ENCODE peak calls at places on chromosomes 7 and 10, in eight cellular contexts. E is HepG2, V is endothelial cell of umbilical vein, G is HCT116, D is stomach, J is vagina, N is prostate gland, K is breast epithelium. S is an unnamed sample. For H3K4me1, the result is how much of the 10 kb centered on the place peaks cover.

GRCh38 chr7:128164061-128164954 is 76.8 kb upstream of the LEP start:
- DNase-seq in D (no peak), J (peak), G (peak), K (no peak), V (no peak), E (no peak), N (no peak), S (no peak)

GRCh38 chr7:148694631-148695030 is 4.1 kb upstream of the CUL1 start:
- DNase-seq in K (no peak), N (no peak), G (no peak), V (no peak), J (no peak), E (no peak), D (no peak), S (no peak)

GRCh38 chr10:69730251-69731156 is 71.2 kb upstream of the COL13A1 start:
- DNase-seq in V (no peak), J (no peak), G (no peak), E (no peak), K (no peak), D (no peak), N (no peak), S (no peak)

GRCh38 chr10:101578192-101578591 is 9.9 kb downstream of the POLL start:
- DNase-seq in K (no peak), E (no peak), J (no peak), D (no peak), V (no peak), N (no peak), G (no peak), S (no peak)

GRCh38 chr7:44384586-44385383 is 59.4 kb upstream of the CAMK2B start:
- DNase-seq in D (peak), N (no peak), J (peak), E (no peak), V (no peak), K (peak), G (no peak), S (peak)

GRCh38 chr7:137882261-137882668 is 35.5 kb upstream of the DGKI start:
- DNase-seq in V (peak), E (no peak), D (no peak), G (peak), N (no peak), J (no peak), K (no peak), S (no peak)

GRCh38 chr7:33155811-33156210 is 26.4 kb downstream of the BBS9 start:
- DNase-seq in N (no peak), J (no peak), K (no peak), E (no peak), D (no peak), V (no peak), G (no peak), S (no peak)

GRCh38 chr7:27182861-27183681 is 2.0 kb downstream of the HOXA11 start:
- DNase-seq in N (no peak), V (peak), D (peak), G (no peak), K (peak), E (no peak), J (no peak), S (peak)

GRCh38 chr7:143947111-143947510 is 7.5 kb upstream of the OR2F1 start:
- DNase-seq in K (no peak), E (no peak), G (no peak), D (no peak), J (no peak), N (no peak), V (no peak), S (no peak)

GRCh38 chr7:83550100-83550499 is 98.8 kb downstream of the SEMA3E start:
- DNase-seq in J (no peak), E (no peak), D (no peak), N (no peak), K (no peak), V (no peak), G (no peak), S (no peak)

GRCh38 chr7:106365252-106366005 is 80.6 kb upstream of the NAMPT start:
- DNase-seq in N (no peak), J (no peak), V (no peak), G (no peak), K (no peak), D (peak), E (no peak), S (peak)

GRCh38 chr10:75662715-75663114 is 231.3 kb downstream of the LRMDA start:
- DNase-seq in J (no peak), D (no peak), K (no peak), V (no peak), G (no peak), E (no peak), N (peak), S (no peak)

GRCh38 chr10:108348215-108348614 is 1183.7 kb upstream of the SORCS1 start:
- DNase-seq in J (no peak), V (no peak), N (no peak), D (no peak), G (no peak), K (no peak), E (no peak), S (no peak)

GRCh38 chr10:50511512-50512213 is 112.1 kb downstream of the SGMS1 start:
- DNase-seq in N (no peak), J (no peak), E (peak), G (peak), D (no peak), V (peak), K (no peak), S (no peak)

GRCh38 chr7:142883571-142884284 is 1.8 kb downstream of the TRPV6 start:
- DNase-seq in K (no peak), J (peak), V (no peak), G (no peak), N (no peak), D (no peak), E (no peak), S (no peak)

GRCh38 chr7:27972272-27972671 is 208.3 kb downstream of the JAZF1 start:
- DNase-seq in N (no peak), V (no peak), J (no peak), K (no peak), D (no peak), G (no peak), E (no peak), S (no peak)

GRCh38 chr7:152904698-152905097 is 145.1 kb downstream of the ACTR3B start:
- DNase-seq in E (no peak), J (no peak), N (no peak), G (no peak), D (no peak), K (no peak), V (no peak), S (no peak)

GRCh38 chr10:77794256-77795142 is 132.1 kb downstream of the DLG5 start:
- DNase-seq in N (no peak), D (no peak), G (no peak), E (no peak), V (no peak), J (no peak), K (no peak), S (peak)

GRCh38 chr10:24007359-24007758 is 201.6 kb upstream of the KIAA1217 start:
- DNase-seq in E (no peak), D (no peak), K (no peak), G (no peak), N (no peak), V (no peak), J (no peak), S (no peak)

GRCh38 chr7:64114791-64115190 is 69.6 kb downstream of the ZNF727 start:
- DNase-seq in D (no peak), K (no peak), G (no peak), N (no peak), V (no peak), E (no peak), J (no peak), S (no peak)

GRCh38 chr10:5988336-5988920 is 11.1 kb upstream of the IL15RA start:
- DNase-seq in G (no peak), E (no peak), J (no peak), N (no peak), V (no peak), D (no peak), K (no peak), S (no peak)

GRCh38 chr10:5527332-5528200 is 2.8 kb downstream of the CALML3 start:
- DNase-seq in V (no peak), J (no peak), E (peak), K (peak), G (no peak), N (no peak), D (peak), S (peak)

GRCh38 chr10:34434119-34434594 is 380.9 kb downstream of the PARD3 start:
- DNase-seq in J (no peak), E (no peak), V (peak), K (no peak), N (no peak), D (no peak), G (no peak), S (no peak)

GRCh38 chr10:94430705-94431104 is 28.4 kb downstream of the TBC1D12 start:
- DNase-seq in V (no peak), K (no peak), N (no peak), G (no peak), E (no peak), D (no peak), J (no peak), S (no peak)

GRCh38 chr7:42285383-42285824 is 48.4 kb upstream of the GLI3 start:
- DNase-seq in E (no peak), J (no peak), D (no peak), G (no peak), N (no peak), K (no peak), V (no peak), S (no peak)

GRCh38 chr7:108340856-108341411 is 115.3 kb downstream of the NRCAM start:
- DNase-seq in E (peak), V (no peak), K (no peak), G (no peak), N (peak), D (peak), J (no peak), S (no peak)

GRCh38 chr10:93334901-93335312 is 147.2 kb downstream of the MYOF start:
- DNase-seq in V (no peak), N (no peak), D (no peak), K (no peak), E (no peak), J (no peak), G (peak), S (no peak)

GRCh38 chr7:144738708-144739314 is 97.0 kb downstream of the TPK1 start:
- DNase-seq in V (peak), E (peak), J (no peak), N (peak), G (peak), D (no peak), K (no peak), S (no peak)

GRCh38 chr10:84088626-84089025 is 50.7 kb upstream of the GHITM start:
- DNase-seq in D (no peak), J (no peak), K (no peak), E (no peak), V (no peak), N (no peak), G (no peak), S (no peak)

DNA sequence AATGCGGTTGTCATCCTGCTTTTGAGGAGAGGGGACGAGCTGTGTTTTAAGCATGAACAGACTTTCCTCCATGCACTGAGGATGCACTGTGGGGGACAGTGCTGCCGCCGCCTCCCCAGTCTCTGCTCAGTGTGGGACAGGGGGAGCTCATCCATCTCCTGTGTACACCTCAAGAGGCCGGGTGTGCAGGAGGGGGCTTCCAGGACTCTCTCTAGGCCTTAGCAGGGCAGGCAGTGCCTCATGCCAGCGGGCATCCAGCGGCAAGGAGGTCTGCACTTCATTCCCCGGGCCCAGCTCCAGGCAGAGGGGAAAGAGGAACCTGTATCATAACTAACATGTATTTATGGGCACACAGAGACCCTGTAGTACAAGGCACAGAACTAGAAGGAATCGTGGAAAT is 89.7 kb downstream of the DIP2C start:
- DNase-seq in K (no peak), G (no peak), D (no peak), N (no peak), E (no peak), V (no peak), J (no peak), S (no peak)
- H3K4me1 ChIP-seq in K (under half), G (under half), D (under half), N (under half), E (under half), V (under half), J (under half), S (under half)

GRCh38 chr7:47759056-47759706 is 177.3 kb upstream of the TNS3 start:
- DNase-seq in V (no peak), N (no peak), K (no peak), D (no peak), E (no peak), J (no peak), G (peak), S (no peak)

GRCh38 chr7:47758546-47758945 is 176.6 kb upstream of the TNS3 start:
- DNase-seq in K (no peak), J (no peak), D (no peak), G (no peak), N (no peak), V (no peak), E (no peak), S (no peak)

GRCh38 chr7:47762207-47762606 is 180.3 kb upstream of the TNS3 start:
- DNase-seq in K (no peak), J (no peak), D (no peak), G (no peak), E (no peak), N (no peak), V (no peak), S (no peak)

GRCh38 chr7:47755248-47755647 is 173.3 kb upstream of the TNS3 start:
- DNase-seq in V (no peak), J (no peak), D (no peak), E (no peak), N (no peak), K (no peak), G (no peak), S (no peak)

DNA sequence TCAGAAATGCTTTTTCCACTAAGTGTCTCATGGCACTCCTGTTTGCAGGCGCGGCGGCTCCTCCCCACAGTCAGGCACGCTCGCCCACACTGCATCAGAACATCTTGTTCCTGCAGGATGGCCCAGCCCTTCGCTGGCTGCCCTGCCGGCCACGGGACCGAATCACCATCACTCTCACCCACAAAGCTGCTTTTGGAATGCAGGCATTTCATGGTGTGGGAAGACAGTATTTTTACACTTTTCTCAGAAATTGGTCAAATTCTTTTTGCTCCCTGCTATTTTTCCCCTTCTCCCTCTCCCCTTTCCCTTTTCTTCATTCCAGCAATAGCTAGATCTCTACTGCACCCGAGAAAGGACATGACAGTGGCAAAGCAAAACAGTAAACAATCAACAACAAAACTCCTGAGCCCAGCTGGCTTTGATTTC is 176.0 kb upstream of the TNS3 start:
- DNase-seq in K (peak), N (peak), J (no peak), D (peak), V (no peak), G (no peak), E (no peak), S (no peak)
- TF ChIP-seq POLR2AphosphoS5 in K (peak), N (peak), J (peak), D (peak), V (no peak), G (no peak), E (no peak), S (peak)

DNA sequence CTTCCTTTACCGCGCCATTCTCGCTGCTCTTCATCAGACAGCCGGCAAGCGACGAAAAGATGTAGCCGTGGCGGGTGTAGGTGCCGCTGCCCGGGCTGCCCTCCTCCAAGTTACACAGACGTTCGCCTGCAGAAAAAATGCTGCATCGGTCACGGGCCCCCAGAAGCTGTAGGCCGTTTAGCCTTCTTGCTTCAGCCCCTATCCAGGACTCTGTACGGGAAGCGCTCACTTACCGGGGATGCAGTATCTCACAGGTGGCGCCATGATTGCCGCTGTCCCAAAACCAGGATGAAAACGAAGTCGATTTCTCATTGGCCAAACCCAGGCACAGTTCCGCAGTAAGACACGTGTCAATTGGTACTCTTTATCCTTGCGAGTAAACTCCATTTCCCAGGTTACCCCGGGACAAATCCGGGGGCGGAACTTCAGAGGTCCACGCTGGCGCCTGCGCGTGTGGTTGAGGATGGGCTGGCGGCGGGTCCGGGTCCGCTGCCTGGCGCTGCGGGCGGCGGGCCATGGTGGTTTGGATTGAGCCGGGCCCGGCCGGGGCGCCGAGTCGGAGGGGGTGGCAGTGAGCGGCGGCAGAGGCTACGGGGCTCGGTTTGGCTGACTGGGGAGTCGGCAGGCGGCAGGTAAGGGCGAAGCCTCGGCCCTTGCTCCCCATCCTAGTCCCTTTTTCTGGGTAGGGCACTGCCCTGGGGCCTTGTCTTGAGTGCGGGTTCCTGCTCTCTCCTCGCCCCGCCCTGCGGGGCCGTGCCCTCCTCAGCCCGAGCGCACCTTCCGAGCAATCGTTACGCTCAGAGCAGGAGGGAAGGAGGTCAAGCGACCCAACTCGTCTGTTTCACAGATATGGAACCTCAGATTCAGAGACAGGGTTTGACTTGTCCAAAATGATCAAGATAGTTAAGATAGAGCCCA is at the start of the genes EXOSC1 and ZDHHC16:
- DNase-seq in K (peak), N (peak), G (peak), D (peak), J (no peak), E (peak), V (peak), S (peak)
- TF ChIP-seq POLR2A in K (no peak), N (peak), G (peak), D (no peak), J (no peak), E (peak), V (peak), S (no peak)

DNA sequence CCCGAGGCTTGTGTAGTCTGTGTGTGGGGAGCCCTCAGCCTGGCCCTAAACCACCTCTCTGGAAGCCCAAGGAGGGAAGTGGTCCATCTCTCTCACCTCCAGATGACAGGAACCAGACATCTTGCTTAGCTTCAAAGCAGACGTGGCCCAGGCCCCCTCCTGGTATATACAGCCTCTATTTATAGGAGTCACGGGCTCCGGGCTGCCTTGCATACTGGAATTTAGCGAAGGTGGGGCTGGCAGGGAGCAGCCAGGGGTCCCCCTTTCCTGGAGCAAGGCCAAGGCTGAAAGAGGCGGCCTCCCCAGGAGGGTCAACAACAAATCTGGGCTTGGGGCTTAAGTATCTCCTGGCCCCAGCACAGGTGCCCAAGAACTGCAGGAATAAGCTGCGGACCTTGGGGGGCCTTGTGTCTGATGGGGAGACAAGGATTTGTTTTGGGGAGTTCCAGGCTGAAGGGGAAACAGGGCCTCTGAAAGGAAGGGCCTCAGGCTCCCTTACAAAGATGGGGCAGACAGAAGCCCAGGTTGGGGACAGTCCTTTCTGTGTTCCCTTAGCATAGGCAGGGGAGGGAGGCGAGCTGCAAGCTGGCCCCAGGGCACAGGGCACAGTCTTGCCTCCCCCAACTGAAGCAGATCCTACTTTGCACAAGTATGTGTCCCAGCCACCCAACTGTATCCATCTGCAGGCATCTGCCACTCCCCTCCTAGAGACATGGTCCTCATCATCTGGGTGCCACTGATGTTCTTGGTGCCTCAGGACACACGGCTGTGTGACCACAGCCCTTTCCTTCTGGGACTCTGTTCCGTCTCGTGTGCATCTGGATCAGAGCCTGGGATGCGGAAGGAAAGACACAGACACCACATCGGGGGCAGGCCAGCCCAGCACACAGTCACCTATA is 11.9 kb downstream of the ZCCHC24 start:
- DNase-seq in V (no peak), E (no peak), G (no peak), D (no peak), N (no peak), K (no peak), J (no peak), S (peak)
- H3K4me1 ChIP-seq in V (under half), E (half or more), G (under half), D (half or more), N (under half), K (under half), J (half or more), S (under half)

DNA sequence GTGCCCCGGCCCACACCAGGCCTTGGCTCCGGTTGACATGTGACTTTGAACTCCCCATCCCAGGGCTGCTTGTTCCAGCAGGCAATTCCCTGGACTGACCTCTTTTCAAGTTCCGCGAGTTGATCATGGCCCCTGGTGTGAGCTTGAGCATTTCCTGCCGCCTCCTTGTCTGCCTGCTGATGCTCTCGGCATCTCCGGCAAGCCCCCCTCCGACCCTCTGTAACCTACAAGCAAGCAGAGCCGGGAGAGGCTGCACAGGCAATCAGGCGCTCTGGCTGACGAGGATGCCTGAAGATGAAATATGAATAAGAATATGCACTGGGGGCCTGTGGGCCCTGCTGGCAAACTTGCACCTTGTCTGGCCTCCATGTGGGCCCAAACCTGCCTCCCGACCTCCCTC is 304.9 kb upstream of the MKI67 start:
- DNase-seq in G (no peak), J (peak), E (no peak), V (no peak), N (no peak), D (no peak), K (no peak), S (no peak)
- TF ChIP-seq POLR2AphosphoS5 in G (no peak), J (no peak), E (no peak), V (no peak), N (no peak), D (no peak), K (no peak), S (no peak)

GRCh38 chr10:11344550-11344949 is 266.9 kb downstream of the USP6NL start:
- DNase-seq in E (no peak), N (no peak), G (no peak), J (no peak), K (no peak), D (no peak), V (no peak), S (no peak)
- TF ChIP-seq POLR2A in E (no peak), N (no peak), G (no peak), J (no peak), K (no peak), D (no peak), V (no peak), S (no peak)